ENCODE peak calls at places on chromosomes 7 and 10, in eight cellular contexts. Q is nephron progenitor cell; W is mucosa of gallbladder; A is activated CD8-positive, alpha-beta memory T cell treated with anti-CD3 and anti-CD28 coated beads for 24 hours; V is substantia nigra; T is tibial nerve; G is HL-60; X is activated CD4-positive, alpha-beta T cell treated with anti-CD3 and anti-CD28 coated beads, Interleukin-2, amount 50 U/mL, for 1 hour. R is an unnamed sample.

GRCh38 chr10:24958701-24959392 is 6.4 kb upstream of the PRTFDC1 start:
- DNase-seq in V (peak), Q (no peak), A (no peak), W (peak), X (no peak), T (peak), G (no peak), R (no peak)

GRCh38 chr7:84393776-84394175 is 199.2 kb upstream of the SEMA3A start:
- DNase-seq in A (no peak), G (no peak), V (no peak), X (no peak), Q (no peak), T (no peak), W (no peak), R (no peak)

GRCh38 chr10:114538544-114538906 is 119.5 kb downstream of the ABLIM1 start:
- DNase-seq in G (peak), W (peak), X (peak), T (no peak), Q (no peak), A (no peak), V (no peak), R (no peak)

GRCh38 chr7:20519641-20520040 is 95.8 kb upstream of the ABCB5 start:
- DNase-seq in G (no peak), W (no peak), X (no peak), A (no peak), Q (no peak), T (no peak), V (no peak), R (no peak)

GRCh38 chr7:41705109-41705871 is 2.4 kb upstream of the INHBA start:
- DNase-seq in X (peak), A (peak), W (peak), V (peak), Q (peak), T (peak), G (peak), R (peak)

GRCh38 chr7:141460781-141461715 is 90.2 kb upstream of the AGK start:
- DNase-seq in G (no peak), T (no peak), Q (no peak), V (peak), X (no peak), A (no peak), W (no peak), R (no peak)

GRCh38 chr10:99435986-99436633 is 5.7 kb upstream of the GOT1 start:
- DNase-seq in V (no peak), A (no peak), Q (peak), X (no peak), G (no peak), W (no peak), T (no peak), R (no peak)

GRCh38 chr10:103278862-103279298 is 1.9 kb downstream of the INA start:
- DNase-seq in W (peak), A (peak), V (no peak), G (peak), T (peak), Q (peak), X (peak), R (peak)

GRCh38 chr7:45089314-45089891 is 634 bp upstream of the NACAD start:
- DNase-seq in W (peak), A (peak), T (peak), X (peak), G (no peak), V (peak), Q (peak), R (peak)

GRCh38 chr10:131708225-131708624 is 192.6 kb upstream of the PPP2R2D start:
- DNase-seq in G (no peak), X (no peak), W (no peak), A (peak), T (no peak), V (no peak), Q (no peak), R (no peak)

GRCh38 chr10:21510218-21511070 is 15.0 kb downstream of the SKIDA1 start:
- DNase-seq in Q (peak), W (no peak), X (no peak), V (no peak), A (no peak), G (no peak), T (no peak), R (no peak)

GRCh38 chr7:30142710-30143109 is 7.9 kb downstream of the MTURN start:
- DNase-seq in W (no peak), A (no peak), T (no peak), Q (no peak), X (no peak), V (no peak), G (no peak), R (no peak)

GRCh38 chr10:124604214-124605000 is 139.8 kb downstream of the FAM53B start:
- DNase-seq in X (no peak), V (peak), W (no peak), A (no peak), T (no peak), Q (no peak), G (no peak), R (no peak)

GRCh38 chr10:21399392-21400015 is 126.0 kb downstream of the SKIDA1 start:
- DNase-seq in W (no peak), A (no peak), V (no peak), X (no peak), G (no peak), T (no peak), Q (no peak), R (no peak)

GRCh38 chr10:112588225-112588990 is 141.4 kb downstream of the VTI1A start:
- DNase-seq in Q (no peak), X (no peak), G (no peak), A (no peak), V (no peak), W (no peak), T (no peak), R (no peak)

GRCh38 chr10:70753841-70754621 is 31.1 kb downstream of the TBATA start:
- DNase-seq in T (no peak), V (no peak), W (no peak), G (no peak), X (no peak), Q (no peak), A (no peak), R (no peak)

GRCh38 chr7:112790651-112790973 is 419 bp upstream of the TMEM168 start:
- DNase-seq in V (no peak), G (peak), Q (no peak), W (no peak), A (no peak), T (no peak), X (no peak), R (no peak)

GRCh38 chr10:78974409-78975317 is 94.1 kb upstream of the ZMIZ1 start:
- DNase-seq in G (peak), V (peak), T (peak), Q (peak), W (peak), A (peak), X (peak), R (peak)

GRCh38 chr7:768881-769504 is 41.9 kb upstream of the PRKAR1B start:
- DNase-seq in A (no peak), V (peak), Q (peak), T (no peak), G (no peak), W (peak), X (no peak), R (no peak)

GRCh38 chr10:132429281-132430230 is 32.6 kb downstream of the PWWP2B start:
- DNase-seq in X (no peak), W (no peak), Q (no peak), G (no peak), A (no peak), T (no peak), V (no peak), R (no peak)

GRCh38 chr10:128095023-128095752 is 31.0 kb downstream of the MKI67 start:
- DNase-seq in Q (no peak), V (no peak), A (peak), G (no peak), T (no peak), W (no peak), X (peak), R (no peak)

GRCh38 chr7:30163231-30163894 is 28.6 kb downstream of the MTURN start:
- DNase-seq in X (no peak), T (no peak), Q (no peak), G (peak), V (peak), A (no peak), W (peak), R (no peak)

GRCh38 chr7:41688012-41688625 is 14.8 kb downstream of the INHBA start:
- DNase-seq in W (no peak), G (no peak), V (no peak), A (no peak), Q (no peak), X (no peak), T (no peak), R (no peak)

R was measured in progenitor cell of endocrine pancreas.